ENCODE peak calls at places on chromosome 13, in ten cellular contexts. One of them, this sample, is unnamed. For H3K27me3, the result is how much of the 10 kb centered on the place peaks cover.

GRCh38 chr13:32409561-32410440 is 18.1 kb downstream of the N4BP2L1 start:
- DNase-seq in foreskin keratinocyte: no peak
- DNase-seq in brain microvascular endothelial cell: peak
- DNase-seq in CD8-positive, alpha-beta T cell: no peak
- DNase-seq in psoas muscle: peak
- DNase-seq in H7: peak
- DNase-seq in IMR-90: peak
- DNase-seq in CD8-positive, alpha-beta memory T cell: no peak
- DNase-seq in CD4-positive, alpha-beta T cell: no peak
- DNase-seq in upper lobe of left lung: no peak
- DNase-seq in this sample: no peak

GRCh38 chr13:49098198-49098597 is 121.9 kb upstream of the MLNR start:
- DNase-seq in foreskin keratinocyte: peak
- DNase-seq in brain microvascular endothelial cell: peak
- DNase-seq in CD8-positive, alpha-beta T cell: no peak
- DNase-seq in psoas muscle: no peak
- DNase-seq in H7: no peak
- DNase-seq in IMR-90: peak
- DNase-seq in CD8-positive, alpha-beta memory T cell: no peak
- DNase-seq in CD4-positive, alpha-beta T cell: no peak
- DNase-seq in upper lobe of left lung: peak
- DNase-seq in this sample: peak

GRCh38 chr13:75153834-75154233 is 328.1 kb downstream of the TBC1D4 start:
- DNase-seq in foreskin keratinocyte: no peak
- DNase-seq in brain microvascular endothelial cell: no peak
- DNase-seq in CD8-positive, alpha-beta T cell: no peak
- DNase-seq in psoas muscle: no peak
- DNase-seq in H7: no peak
- DNase-seq in IMR-90: no peak
- DNase-seq in CD8-positive, alpha-beta memory T cell: no peak
- DNase-seq in CD4-positive, alpha-beta T cell: no peak
- DNase-seq in upper lobe of left lung: no peak
- DNase-seq in this sample: no peak

GRCh38 chr13:95784891-95785290 is 108.0 kb downstream of the DNAJC3 start:
- DNase-seq in foreskin keratinocyte: peak
- DNase-seq in brain microvascular endothelial cell: peak
- DNase-seq in CD8-positive, alpha-beta T cell: no peak
- DNase-seq in psoas muscle: no peak
- DNase-seq in H7: no peak
- DNase-seq in IMR-90: peak
- DNase-seq in CD8-positive, alpha-beta memory T cell: no peak
- DNase-seq in CD4-positive, alpha-beta T cell: no peak
- DNase-seq in upper lobe of left lung: no peak
- DNase-seq in this sample: no peak

GRCh38 chr13:98647121-98647520 is 70.2 kb upstream of the STK24 start:
- DNase-seq in foreskin keratinocyte: no peak
- DNase-seq in brain microvascular endothelial cell: no peak
- DNase-seq in CD8-positive, alpha-beta T cell: no peak
- DNase-seq in psoas muscle: no peak
- DNase-seq in H7: no peak
- DNase-seq in IMR-90: no peak
- DNase-seq in CD8-positive, alpha-beta memory T cell: no peak
- DNase-seq in CD4-positive, alpha-beta T cell: no peak
- DNase-seq in upper lobe of left lung: no peak
- DNase-seq in this sample: no peak

GRCh38 chr13:33146843-33147611 is 130.8 kb downstream of the KL start:
- DNase-seq in foreskin keratinocyte: no peak
- DNase-seq in brain microvascular endothelial cell: no peak
- DNase-seq in CD8-positive, alpha-beta T cell: no peak
- DNase-seq in psoas muscle: no peak
- DNase-seq in H7: no peak
- DNase-seq in IMR-90: no peak
- DNase-seq in CD8-positive, alpha-beta memory T cell: no peak
- DNase-seq in CD4-positive, alpha-beta T cell: no peak
- DNase-seq in upper lobe of left lung: no peak
- DNase-seq in this sample: no peak

GRCh38 chr13:105497597-105497996 is 1037.9 kb downstream of the EFNB2 start:
- DNase-seq in foreskin keratinocyte: no peak
- DNase-seq in brain microvascular endothelial cell: no peak
- DNase-seq in CD8-positive, alpha-beta T cell: no peak
- DNase-seq in psoas muscle: no peak
- DNase-seq in H7: no peak
- DNase-seq in IMR-90: no peak
- DNase-seq in CD8-positive, alpha-beta memory T cell: no peak
- DNase-seq in CD4-positive, alpha-beta T cell: no peak
- DNase-seq in upper lobe of left lung: no peak
- DNase-seq in this sample: no peak

GRCh38 chr13:39257642-39258041 is 219.4 kb downstream of the NHLRC3 start:
- DNase-seq in foreskin keratinocyte: no peak
- DNase-seq in brain microvascular endothelial cell: no peak
- DNase-seq in CD8-positive, alpha-beta T cell: no peak
- DNase-seq in psoas muscle: no peak
- DNase-seq in H7: no peak
- DNase-seq in IMR-90: no peak
- DNase-seq in CD8-positive, alpha-beta memory T cell: no peak
- DNase-seq in CD4-positive, alpha-beta T cell: no peak
- DNase-seq in upper lobe of left lung: no peak
- DNase-seq in this sample: no peak

GRCh38 chr13:48233886-48234488 is 981 bp downstream of the ITM2B start:
- DNase-seq in foreskin keratinocyte: no peak
- DNase-seq in brain microvascular endothelial cell: no peak
- DNase-seq in CD8-positive, alpha-beta T cell: no peak
- DNase-seq in psoas muscle: no peak
- DNase-seq in H7: peak
- DNase-seq in IMR-90: peak
- DNase-seq in CD8-positive, alpha-beta memory T cell: no peak
- DNase-seq in CD4-positive, alpha-beta T cell: no peak
- DNase-seq in upper lobe of left lung: no peak
- DNase-seq in this sample: no peak

GRCh38 chr13:97353927-97354326 is 80.0 kb upstream of the RAP2A start:
- DNase-seq in foreskin keratinocyte: peak
- DNase-seq in brain microvascular endothelial cell: peak
- DNase-seq in CD8-positive, alpha-beta T cell: no peak
- DNase-seq in psoas muscle: no peak
- DNase-seq in H7: no peak
- DNase-seq in IMR-90: peak
- DNase-seq in CD8-positive, alpha-beta memory T cell: no peak
- DNase-seq in CD4-positive, alpha-beta T cell: no peak
- DNase-seq in upper lobe of left lung: no peak
- DNase-seq in this sample: no peak

GRCh38 chr13:79128158-79128557 is 277.9 kb downstream of the RBM26 start:
- DNase-seq in foreskin keratinocyte: peak
- DNase-seq in brain microvascular endothelial cell: peak
- DNase-seq in CD8-positive, alpha-beta T cell: no peak
- DNase-seq in psoas muscle: no peak
- DNase-seq in H7: no peak
- DNase-seq in IMR-90: peak
- DNase-seq in CD8-positive, alpha-beta memory T cell: no peak
- DNase-seq in CD4-positive, alpha-beta T cell: no peak
- DNase-seq in upper lobe of left lung: peak
- DNase-seq in this sample: no peak

GRCh38 chr13:21752501-21752900 is 81.6 kb downstream of the FGF9 start:
- DNase-seq in foreskin keratinocyte: no peak
- DNase-seq in brain microvascular endothelial cell: no peak
- DNase-seq in CD8-positive, alpha-beta T cell: no peak
- DNase-seq in psoas muscle: no peak
- DNase-seq in H7: no peak
- DNase-seq in IMR-90: no peak
- DNase-seq in CD8-positive, alpha-beta memory T cell: no peak
- DNase-seq in CD4-positive, alpha-beta T cell: no peak
- DNase-seq in upper lobe of left lung: no peak
- DNase-seq in this sample: no peak

GRCh38 chr13:43425234-43425633 is 361.5 kb downstream of the ENOX1 start:
- DNase-seq in foreskin keratinocyte: no peak
- DNase-seq in brain microvascular endothelial cell: no peak
- DNase-seq in CD8-positive, alpha-beta T cell: no peak
- DNase-seq in psoas muscle: no peak
- DNase-seq in H7: peak
- DNase-seq in IMR-90: no peak
- DNase-seq in CD8-positive, alpha-beta memory T cell: no peak
- DNase-seq in CD4-positive, alpha-beta T cell: no peak
- DNase-seq in upper lobe of left lung: no peak
- DNase-seq in this sample: no peak

GRCh38 chr13:60591348-60591747 is 194.3 kb downstream of the TDRD3 start:
- DNase-seq in foreskin keratinocyte: peak
- DNase-seq in brain microvascular endothelial cell: peak
- DNase-seq in CD8-positive, alpha-beta T cell: no peak
- DNase-seq in psoas muscle: no peak
- DNase-seq in H7: no peak
- DNase-seq in IMR-90: peak
- DNase-seq in CD8-positive, alpha-beta memory T cell: peak
- DNase-seq in CD4-positive, alpha-beta T cell: no peak
- DNase-seq in upper lobe of left lung: no peak
- DNase-seq in this sample: no peak

GRCh38 chr13:65724261-65724660 is 1505.9 kb downstream of the PCDH9 start:
- DNase-seq in foreskin keratinocyte: no peak
- DNase-seq in brain microvascular endothelial cell: peak
- DNase-seq in CD8-positive, alpha-beta T cell: no peak
- DNase-seq in psoas muscle: no peak
- DNase-seq in H7: no peak
- DNase-seq in IMR-90: peak
- DNase-seq in CD8-positive, alpha-beta memory T cell: no peak
- DNase-seq in CD4-positive, alpha-beta T cell: no peak
- DNase-seq in upper lobe of left lung: no peak
- DNase-seq in this sample: no peak

GRCh38 chr13:48263196-48263595 is 30.2 kb downstream of the ITM2B start:
- DNase-seq in foreskin keratinocyte: no peak
- DNase-seq in brain microvascular endothelial cell: no peak
- DNase-seq in CD8-positive, alpha-beta T cell: no peak
- DNase-seq in psoas muscle: no peak
- DNase-seq in H7: no peak
- DNase-seq in IMR-90: no peak
- DNase-seq in CD8-positive, alpha-beta memory T cell: no peak
- DNase-seq in CD4-positive, alpha-beta T cell: no peak
- DNase-seq in upper lobe of left lung: no peak
- DNase-seq in this sample: no peak

GRCh38 chr13:31773538-31773937 is 34.2 kb downstream of the RXFP2 start:
- DNase-seq in foreskin keratinocyte: peak
- DNase-seq in brain microvascular endothelial cell: peak
- DNase-seq in CD8-positive, alpha-beta T cell: no peak
- DNase-seq in psoas muscle: no peak
- DNase-seq in H7: no peak
- DNase-seq in IMR-90: peak
- DNase-seq in CD8-positive, alpha-beta memory T cell: no peak
- DNase-seq in CD4-positive, alpha-beta T cell: no peak
- DNase-seq in upper lobe of left lung: no peak
- DNase-seq in this sample: no peak

GRCh38 chr13:97512732-97513131 is 78.8 kb downstream of the RAP2A start:
- DNase-seq in foreskin keratinocyte: no peak
- DNase-seq in brain microvascular endothelial cell: no peak
- DNase-seq in CD8-positive, alpha-beta T cell: no peak
- DNase-seq in psoas muscle: no peak
- DNase-seq in H7: no peak
- DNase-seq in IMR-90: no peak
- DNase-seq in CD8-positive, alpha-beta memory T cell: no peak
- DNase-seq in CD4-positive, alpha-beta T cell: no peak
- DNase-seq in upper lobe of left lung: no peak
- DNase-seq in this sample: no peak

GRCh38 chr13:113533441-113533840 is 42.9 kb upstream of the DCUN1D2 start:
- DNase-seq in foreskin keratinocyte: no peak
- DNase-seq in brain microvascular endothelial cell: no peak
- DNase-seq in CD8-positive, alpha-beta T cell: no peak
- DNase-seq in psoas muscle: no peak
- DNase-seq in H7: peak
- DNase-seq in IMR-90: peak
- DNase-seq in CD8-positive, alpha-beta memory T cell: no peak
- DNase-seq in CD4-positive, alpha-beta T cell: no peak
- DNase-seq in upper lobe of left lung: no peak
- DNase-seq in this sample: no peak
- H3K27me3 ChIP-seq in foreskin keratinocyte: under half
- H3K27me3 ChIP-seq in brain microvascular endothelial cell: under half
- H3K27me3 ChIP-seq in CD8-positive, alpha-beta T cell: under half
- H3K27me3 ChIP-seq in psoas muscle: under half
- H3K27me3 ChIP-seq in H7: under half
- H3K27me3 ChIP-seq in IMR-90: under half
- H3K27me3 ChIP-seq in CD8-positive, alpha-beta memory T cell: under half
- H3K27me3 ChIP-seq in CD4-positive, alpha-beta T cell: under half
- H3K27me3 ChIP-seq in upper lobe of left lung: under half
- H3K27me3 ChIP-seq in this sample: under half

DNA sequence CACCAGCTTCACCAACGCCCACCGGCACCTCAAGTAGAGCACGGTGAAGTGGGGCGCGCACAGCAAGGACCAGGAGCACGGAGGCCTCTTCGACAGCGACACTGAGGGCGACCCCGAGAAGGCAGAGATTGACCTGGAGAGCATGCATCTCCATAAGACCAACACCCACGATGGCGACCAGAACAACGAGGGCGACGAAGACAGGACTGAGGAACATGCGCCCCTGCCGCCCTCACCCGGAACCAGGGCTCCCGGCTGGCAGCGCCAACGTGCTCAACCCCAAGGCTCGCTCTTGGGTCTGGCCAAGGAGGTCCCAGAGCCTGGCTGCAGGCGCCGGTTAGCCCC is 18.5 kb upstream of the RNF17 start:
- DNase-seq in foreskin keratinocyte: no peak
- DNase-seq in brain microvascular endothelial cell: no peak
- DNase-seq in CD8-positive, alpha-beta T cell: no peak
- DNase-seq in psoas muscle: no peak
- DNase-seq in H7: no peak
- DNase-seq in IMR-90: no peak
- DNase-seq in CD8-positive, alpha-beta memory T cell: no peak
- DNase-seq in CD4-positive, alpha-beta T cell: no peak
- DNase-seq in upper lobe of left lung: no peak
- DNase-seq in this sample: no peak
- H3K27me3 ChIP-seq in foreskin keratinocyte: under half
- H3K27me3 ChIP-seq in brain microvascular endothelial cell: under half
- H3K27me3 ChIP-seq in CD8-positive, alpha-beta T cell: under half
- H3K27me3 ChIP-seq in psoas muscle: under half
- H3K27me3 ChIP-seq in H7: half or more
- H3K27me3 ChIP-seq in IMR-90: under half
- H3K27me3 ChIP-seq in CD8-positive, alpha-beta memory T cell: under half
- H3K27me3 ChIP-seq in CD4-positive, alpha-beta T cell: under half
- H3K27me3 ChIP-seq in upper lobe of left lung: under half
- H3K27me3 ChIP-seq in this sample: under half

DNA sequence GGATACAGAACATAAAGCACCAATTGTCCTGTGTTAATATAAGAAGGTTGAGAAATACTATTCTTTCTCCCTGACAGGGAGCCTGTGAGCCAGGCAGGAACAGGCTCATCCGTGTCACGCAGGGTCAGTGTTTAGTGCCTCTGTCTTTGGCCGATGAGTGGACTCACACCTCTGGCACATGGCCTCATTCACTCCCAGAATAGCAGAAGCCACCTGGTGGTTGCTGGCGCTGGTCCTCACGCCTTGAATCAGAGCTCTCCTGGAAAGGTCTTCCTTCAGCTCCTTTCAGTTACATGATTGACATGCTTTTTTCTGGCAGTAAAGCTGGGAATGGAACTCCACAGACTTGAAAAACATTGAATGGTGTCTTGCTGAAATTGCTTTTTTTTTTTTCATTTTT is 28.1 kb upstream of the SIAH3 start:
- DNase-seq in foreskin keratinocyte: no peak
- DNase-seq in brain microvascular endothelial cell: no peak
- DNase-seq in CD8-positive, alpha-beta T cell: no peak
- DNase-seq in psoas muscle: peak
- DNase-seq in H7: peak
- DNase-seq in IMR-90: no peak
- DNase-seq in CD8-positive, alpha-beta memory T cell: no peak
- DNase-seq in CD4-positive, alpha-beta T cell: no peak
- DNase-seq in upper lobe of left lung: no peak
- DNase-seq in this sample: no peak
- H3K27me3 ChIP-seq in foreskin keratinocyte: under half
- H3K27me3 ChIP-seq in brain microvascular endothelial cell: under half
- H3K27me3 ChIP-seq in CD8-positive, alpha-beta T cell: under half
- H3K27me3 ChIP-seq in psoas muscle: under half
- H3K27me3 ChIP-seq in H7: under half
- H3K27me3 ChIP-seq in IMR-90: under half
- H3K27me3 ChIP-seq in CD8-positive, alpha-beta memory T cell: under half
- H3K27me3 ChIP-seq in CD4-positive, alpha-beta T cell: under half
- H3K27me3 ChIP-seq in upper lobe of left lung: under half
- H3K27me3 ChIP-seq in this sample: under half

GRCh38 chr13:20350380-20350763 is 118.3 kb upstream of the GJB6 start:
- DNase-seq in foreskin keratinocyte: no peak
- DNase-seq in brain microvascular endothelial cell: no peak
- DNase-seq in CD8-positive, alpha-beta T cell: no peak
- DNase-seq in psoas muscle: no peak
- DNase-seq in H7: no peak
- DNase-seq in IMR-90: no peak
- DNase-seq in CD8-positive, alpha-beta memory T cell: no peak
- DNase-seq in CD4-positive, alpha-beta T cell: no peak
- DNase-seq in upper lobe of left lung: no peak
- DNase-seq in this sample: no peak
- H3K27me3 ChIP-seq in foreskin keratinocyte: under half
- H3K27me3 ChIP-seq in brain microvascular endothelial cell: under half
- H3K27me3 ChIP-seq in CD8-positive, alpha-beta T cell: under half
- H3K27me3 ChIP-seq in psoas muscle: under half
- H3K27me3 ChIP-seq in H7: under half
- H3K27me3 ChIP-seq in IMR-90: under half
- H3K27me3 ChIP-seq in CD8-positive, alpha-beta memory T cell: under half
- H3K27me3 ChIP-seq in CD4-positive, alpha-beta T cell: under half
- H3K27me3 ChIP-seq in upper lobe of left lung: under half
- H3K27me3 ChIP-seq in this sample: under half